ENCODE peak calls at places on chromosome 22, in six cellular contexts. O is BJ, V is mammary epithelial cell, Q is brain microvascular endothelial cell, J is body of pancreas, P is heart left ventricle. N is an unnamed sample.

GRCh38 chr22:29359469-29359868 is 28.9 kb downstream of the AP1B1 start:
- DNase-seq in O (no peak), V (no peak), Q (peak; percentile 53), J (peak; percentile 55), P (peak; percentile 72), N (peak; percentile 78)

GRCh38 chr22:24474221-24474620 is 20.9 kb upstream of the UPB1 start:
- DNase-seq in O (peak; percentile 78), V (peak; percentile 66), Q (peak; percentile 92), J (no peak), P (no peak), N (peak; percentile 87)

GRCh38 chr22:46008836-46009596 is 32.1 kb upstream of the WNT7B start:
- DNase-seq in O (no peak), V (no peak), Q (no peak), J (no peak), P (peak; percentile 23), N (no peak)

GRCh38 chr22:43343262-43343988 is at the start of gene SCUBE1:
- DNase-seq in O (no peak), V (peak; percentile 14), Q (no peak), J (peak; percentile 46), P (peak; percentile 62), N (peak; percentile 29)

GRCh38 chr22:20988573-20989322 is 6.7 kb downstream of the LZTR1 start:
- DNase-seq in O (no peak), V (no peak), Q (no peak), J (no peak), P (no peak), N (no peak)

GRCh38 chr22:42962295-42963230 is 52.4 kb downstream of the PACSIN2 start:
- DNase-seq in O (no peak), V (peak; percentile 50), Q (no peak), J (peak; percentile 48), P (peak; percentile 53), N (no peak)

GRCh38 chr22:17562906-17563870 is at the start of gene SLC25A18:
- DNase-seq in O (no peak), V (no peak), Q (no peak), J (peak; percentile 46), P (peak; percentile 78), N (peak; percentile 76)

GRCh38 chr22:48566741-48567140 is 1260.9 kb downstream of the BRD1 start:
- DNase-seq in O (no peak), V (no peak), Q (no peak), J (no peak), P (peak; percentile 15), N (no peak)

GRCh38 chr22:42091446-42091764 is 833 bp upstream of the NDUFA6 start:
- DNase-seq in O (no peak), V (no peak), Q (no peak), J (no peak), P (no peak), N (no peak)

GRCh38 chr22:49691256-49691655 is 136.4 kb downstream of the BRD1 start:
- DNase-seq in O (no peak), V (no peak), Q (no peak), J (no peak), P (no peak), N (no peak)

GRCh38 chr22:46422896-46423295 is 87.4 kb downstream of the TRMU start:
- DNase-seq in O (no peak), V (no peak), Q (no peak), J (no peak), P (peak; percentile 74), N (no peak)

GRCh38 chr22:25987948-25988347 is 181.3 kb upstream of the SEZ6L start:
- DNase-seq in O (no peak), V (no peak), Q (no peak), J (no peak), P (no peak), N (no peak)

GRCh38 chr22:27124336-27125023 is 467.1 kb downstream of the MIAT start:
- DNase-seq in O (no peak), V (no peak), Q (no peak), J (no peak), P (peak; percentile 71), N (no peak)

GRCh38 chr22:20095521-20095920 is 15.5 kb downstream of the DGCR8 start:
- DNase-seq in O (no peak), V (no peak), Q (no peak), J (no peak), P (no peak), N (no peak)

GRCh38 chr22:42670921-42671709 is 21.9 kb upstream of the CYB5R3 start:
- DNase-seq in O (no peak), V (no peak), Q (peak; percentile 15), J (no peak), P (peak; percentile 27), N (peak; percentile 72)

GRCh38 chr22:29122041-29122440 is 49.2 kb downstream of the KREMEN1 start:
- DNase-seq in O (no peak), V (no peak), Q (no peak), J (no peak), P (no peak), N (no peak)

GRCh38 chr22:45599836-45600577 is 71.6 kb upstream of the ATXN10 start:
- DNase-seq in O (no peak), V (no peak), Q (no peak), J (no peak), P (no peak), N (no peak)

GRCh38 chr22:24516301-24516737 is 21.2 kb downstream of the UPB1 start:
- DNase-seq in O (peak; percentile 70), V (peak; percentile 63), Q (peak; percentile 84), J (peak; percentile 38), P (no peak), N (peak; percentile 93)

GRCh38 chr22:17777005-17777716 is 2.9 kb upstream of the BID start:
- DNase-seq in O (no peak), V (no peak), Q (no peak), J (no peak), P (peak; percentile 54), N (no peak)

GRCh38 chr22:26711205-26711958 is 54.0 kb downstream of the MIAT start:
- DNase-seq in O (no peak), V (no peak), Q (no peak), J (no peak), P (no peak), N (peak; percentile 31)

GRCh38 chr22:48742556-48743343 is 1084.9 kb downstream of the BRD1 start:
- DNase-seq in O (no peak), V (no peak), Q (no peak), J (no peak), P (no peak), N (no peak)

GRCh38 chr22:32721328-32722180 is 80.0 kb upstream of the TIMP3 start:
- DNase-seq in O (no peak), V (no peak), Q (no peak), J (no peak), P (no peak), N (no peak)

GRCh38 chr22:35648066-35649025 is at the start of gene APOL6:
- DNase-seq in O (no peak), V (peak; percentile 77), Q (peak; percentile 56), J (peak; percentile 26), P (no peak), N (peak; percentile 78)

GRCh38 chr22:45600791-45601730 is 70.6 kb upstream of the ATXN10 start:
- DNase-seq in O (no peak), V (peak; percentile 38), Q (no peak), J (no peak), P (no peak), N (peak; percentile 33)

GRCh38 chr22:19957445-19957844 is 15.8 kb upstream of the TXNRD2 start:
- DNase-seq in O (no peak), V (no peak), Q (no peak), J (peak; percentile 19), P (peak; percentile 21), N (no peak)

GRCh38 chr22:36319595-36320497 is 66.9 kb downstream of the APOL1 start:
- DNase-seq in O (no peak), V (no peak), Q (no peak), J (no peak), P (no peak), N (no peak)

GRCh38 chr22:17964647-17965046 is 59.7 kb downstream of the MICAL3 start:
- DNase-seq in O (no peak), V (no peak), Q (no peak), J (no peak), P (no peak), N (no peak)

GRCh38 chr22:37735054-37735453 is 38.2 kb downstream of the TRIOBP start:
- DNase-seq in O (no peak), V (no peak), Q (no peak), J (peak; percentile 66), P (peak; percentile 53), N (peak; percentile 42)

GRCh38 chr22:22817468-22818201 is 70.0 kb upstream of the IGLL5 start:
- DNase-seq in O (no peak), V (no peak), Q (no peak), J (no peak), P (no peak), N (no peak)
- TF ChIP-seq CTCF in O (no peak), V (no peak), Q (no peak), J (no peak), P (no peak), N (no peak)

DNA sequence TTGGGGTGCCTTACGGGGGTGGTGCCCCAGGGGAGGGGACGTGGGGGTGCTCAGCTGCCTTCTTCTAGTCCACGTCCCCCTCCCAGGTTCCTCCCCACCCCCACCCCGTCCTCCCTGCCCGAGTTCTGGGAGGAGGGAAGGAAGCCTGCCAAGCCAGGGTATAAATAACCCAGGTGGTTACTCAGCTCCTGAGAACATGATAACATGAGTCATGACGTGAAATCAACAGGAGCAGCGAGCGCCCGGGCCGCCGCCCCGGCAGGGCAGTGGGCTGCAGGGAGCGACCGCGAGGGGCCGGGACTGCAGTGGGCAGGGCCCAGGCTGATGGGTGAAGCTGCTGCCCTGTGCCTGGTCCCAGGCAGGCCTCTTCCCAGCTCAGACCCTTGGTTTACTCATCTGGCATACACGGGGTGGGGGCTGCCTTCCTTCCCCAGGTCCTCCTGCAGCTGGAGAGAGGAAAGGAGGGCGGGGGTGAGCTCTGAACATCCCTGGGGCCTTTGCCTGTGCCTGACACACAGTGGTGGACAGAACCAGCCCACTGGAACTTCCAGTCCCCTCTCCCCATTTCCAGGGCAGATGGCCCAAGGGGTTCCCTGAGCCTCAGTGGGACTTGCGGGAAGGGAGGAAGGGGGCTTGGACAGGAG is 8.8 kb upstream of the PDGFB start:
- DNase-seq in O (peak; percentile 25), V (peak; percentile 82), Q (peak; percentile 72), J (peak; percentile 95), P (peak; percentile 82), N (peak; percentile 83)
- H3K4me3 ChIP-seq in O (no peak overlapping the region), V (peak overlapping the region; percentile 24), Q (no peak overlapping the region), J (no peak overlapping the region), P (no peak overlapping the region), N (no peak overlapping the region)

DNA sequence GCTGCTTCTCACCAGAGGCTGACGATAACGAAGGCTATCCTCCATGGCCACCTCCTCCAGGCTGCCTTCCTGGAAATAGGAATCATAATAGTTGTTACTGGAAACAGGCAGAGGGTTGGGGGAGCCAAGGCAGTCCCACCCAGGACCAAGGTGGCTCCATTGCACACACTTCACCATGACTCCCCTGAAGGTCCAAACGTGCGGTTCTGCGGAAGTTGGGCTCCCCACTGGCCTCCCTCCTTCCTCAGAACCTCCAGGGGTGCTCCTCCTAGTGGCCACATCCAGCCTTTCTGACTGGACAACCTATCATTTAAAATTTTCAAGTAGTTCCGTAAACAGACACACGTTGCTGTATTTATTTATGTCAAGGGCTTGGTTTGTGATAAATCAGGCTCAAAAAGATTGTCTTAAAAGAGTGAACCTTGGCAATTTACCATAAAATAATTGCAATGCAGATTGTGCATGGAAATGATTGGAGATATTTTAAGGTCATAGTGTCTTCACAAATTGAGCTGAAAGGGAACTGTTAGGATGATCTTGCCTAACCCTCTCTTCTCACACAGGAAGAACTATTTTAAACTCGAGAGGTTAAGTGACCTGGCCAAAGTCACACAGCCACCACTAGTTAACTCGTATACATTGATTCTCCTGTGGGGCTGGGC is 1.4 kb upstream of the TCN2 start:
- DNase-seq in O (no peak), V (peak; percentile 11), Q (peak; percentile 26), J (peak; percentile 61), P (peak; percentile 54), N (peak; percentile 71)
- TF ChIP-seq CTCF in O (peak; percentile 70), V (peak; percentile 74), Q (peak; percentile 87), J (peak; percentile 69), P (peak; percentile 55), N (peak; percentile 78)

GRCh38 chr22:39661501-39661841 is 90.9 kb downstream of the CACNA1I start:
- DNase-seq in O (no peak), V (no peak), Q (no peak), J (no peak), P (no peak), N (no peak)
- H3K4me3 ChIP-seq in O (no peak overlapping the region), V (no peak overlapping the region), Q (no peak overlapping the region), J (no peak overlapping the region), P (no peak overlapping the region), N (no peak overlapping the region)